ENCODE peak calls at places on chromosomes 7 and 10, in eight cellular contexts. One of them, this sample, is unnamed.

GRCh38 chr7:16345979-16346958 is 75.1 kb downstream of the CRPPA start:
- DNase-seq in GM20000: no peak
- DNase-seq in prostate gland: no peak
- DNase-seq in glutamatergic neuron: no peak
- DNase-seq in uterus: no peak
- DNase-seq in lower leg skin: no peak
- DNase-seq in heart right ventricle: no peak
- DNase-seq in AG04449: peak; percentile 40
- DNase-seq in this sample: peak; percentile 47

GRCh38 chr10:114665406-114665805 is 7.3 kb upstream of the ABLIM1 start:
- DNase-seq in GM20000: no peak
- DNase-seq in prostate gland: no peak
- DNase-seq in glutamatergic neuron: no peak
- DNase-seq in uterus: no peak
- DNase-seq in lower leg skin: no peak
- DNase-seq in heart right ventricle: no peak
- DNase-seq in AG04449: no peak
- DNase-seq in this sample: no peak

GRCh38 chr7:24932815-24933214 is 47.2 kb downstream of the OSBPL3 start:
- DNase-seq in GM20000: no peak
- DNase-seq in prostate gland: no peak
- DNase-seq in glutamatergic neuron: no peak
- DNase-seq in uterus: no peak
- DNase-seq in lower leg skin: no peak
- DNase-seq in heart right ventricle: peak; percentile 10
- DNase-seq in AG04449: no peak
- DNase-seq in this sample: no peak

GRCh38 chr10:114482480-114482879 is 78.2 kb upstream of the AFAP1L2 start:
- DNase-seq in GM20000: no peak
- DNase-seq in prostate gland: no peak
- DNase-seq in glutamatergic neuron: no peak
- DNase-seq in uterus: no peak
- DNase-seq in lower leg skin: no peak
- DNase-seq in heart right ventricle: no peak
- DNase-seq in AG04449: no peak
- DNase-seq in this sample: no peak

GRCh38 chr7:32502656-32503189 is 7.4 kb downstream of the AVL9 start:
- DNase-seq in GM20000: no peak
- DNase-seq in prostate gland: no peak
- DNase-seq in glutamatergic neuron: no peak
- DNase-seq in uterus: no peak
- DNase-seq in lower leg skin: no peak
- DNase-seq in heart right ventricle: no peak
- DNase-seq in AG04449: no peak
- DNase-seq in this sample: no peak

GRCh38 chr10:69677914-69678654 is 48.0 kb downstream of the FAM241B start:
- DNase-seq in GM20000: no peak
- DNase-seq in prostate gland: no peak
- DNase-seq in glutamatergic neuron: no peak
- DNase-seq in uterus: no peak
- DNase-seq in lower leg skin: no peak
- DNase-seq in heart right ventricle: no peak
- DNase-seq in AG04449: no peak
- DNase-seq in this sample: no peak

GRCh38 chr7:69803699-69804516 is 205.6 kb downstream of the AUTS2 start:
- DNase-seq in GM20000: peak; percentile 72
- DNase-seq in prostate gland: no peak
- DNase-seq in glutamatergic neuron: no peak
- DNase-seq in uterus: no peak
- DNase-seq in lower leg skin: no peak
- DNase-seq in heart right ventricle: no peak
- DNase-seq in AG04449: no peak
- DNase-seq in this sample: no peak

GRCh38 chr7:116674508-116675173 is 2.6 kb downstream of the MET start:
- DNase-seq in GM20000: no peak
- DNase-seq in prostate gland: no peak
- DNase-seq in glutamatergic neuron: no peak
- DNase-seq in uterus: no peak
- DNase-seq in lower leg skin: no peak
- DNase-seq in heart right ventricle: no peak
- DNase-seq in AG04449: no peak
- DNase-seq in this sample: peak; percentile 93

GRCh38 chr10:131162211-131162610 is 149.3 kb downstream of the TCERG1L start:
- DNase-seq in GM20000: no peak
- DNase-seq in prostate gland: no peak
- DNase-seq in glutamatergic neuron: no peak
- DNase-seq in uterus: no peak
- DNase-seq in lower leg skin: no peak
- DNase-seq in heart right ventricle: no peak
- DNase-seq in AG04449: no peak
- DNase-seq in this sample: no peak

DNA sequence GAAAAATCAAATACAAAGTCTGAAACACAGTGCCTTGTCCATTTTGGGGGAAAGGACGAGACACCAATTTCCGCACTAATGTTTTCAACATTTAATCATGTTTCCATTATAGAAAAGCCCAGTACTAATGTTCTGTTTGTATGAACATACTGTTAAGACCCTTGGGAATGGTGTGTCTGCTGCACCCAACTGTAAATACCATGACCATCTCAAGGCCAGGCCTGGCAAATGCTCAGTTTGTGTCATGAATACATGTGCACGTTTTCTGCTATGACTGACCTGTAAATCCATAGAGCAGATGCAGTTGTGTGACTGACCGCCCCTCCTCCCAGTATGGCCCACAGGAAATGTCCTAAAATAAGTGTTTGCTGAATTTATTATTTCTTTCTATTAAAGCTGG is 270.0 kb downstream of the TNS3 start:
- DNase-seq in GM20000: no peak
- DNase-seq in prostate gland: no peak
- DNase-seq in glutamatergic neuron: no peak
- DNase-seq in uterus: no peak
- DNase-seq in lower leg skin: no peak
- DNase-seq in heart right ventricle: no peak
- DNase-seq in AG04449: no peak
- DNase-seq in this sample: no peak
- TF ChIP-seq CTCF in GM20000: no peak
- TF ChIP-seq CTCF in prostate gland: no peak
- TF ChIP-seq CTCF in glutamatergic neuron: no peak
- TF ChIP-seq CTCF in uterus: no peak
- TF ChIP-seq CTCF in lower leg skin: no peak
- TF ChIP-seq CTCF in heart right ventricle: no peak
- TF ChIP-seq CTCF in AG04449: no peak
- TF ChIP-seq CTCF in this sample: no peak

GRCh38 chr7:35037526-35038339 is 448 bp upstream of the DPY19L1 start:
- DNase-seq in GM20000: peak; percentile 98
- DNase-seq in prostate gland: peak; percentile 93
- DNase-seq in glutamatergic neuron: peak; percentile 96
- DNase-seq in uterus: peak; percentile 90
- DNase-seq in lower leg skin: peak; percentile 85
- DNase-seq in heart right ventricle: peak; percentile 91
- DNase-seq in AG04449: no peak
- DNase-seq in this sample: peak; percentile 87
- TF ChIP-seq CTCF in GM20000: peak; percentile 80
- TF ChIP-seq CTCF in prostate gland: peak; percentile 87
- TF ChIP-seq CTCF in glutamatergic neuron: peak; percentile 78
- TF ChIP-seq CTCF in uterus: peak; percentile 79
- TF ChIP-seq CTCF in lower leg skin: peak; percentile 53
- TF ChIP-seq CTCF in heart right ventricle: peak; percentile 82
- TF ChIP-seq CTCF in AG04449: peak; percentile 92
- TF ChIP-seq CTCF in this sample: peak; percentile 82

DNA sequence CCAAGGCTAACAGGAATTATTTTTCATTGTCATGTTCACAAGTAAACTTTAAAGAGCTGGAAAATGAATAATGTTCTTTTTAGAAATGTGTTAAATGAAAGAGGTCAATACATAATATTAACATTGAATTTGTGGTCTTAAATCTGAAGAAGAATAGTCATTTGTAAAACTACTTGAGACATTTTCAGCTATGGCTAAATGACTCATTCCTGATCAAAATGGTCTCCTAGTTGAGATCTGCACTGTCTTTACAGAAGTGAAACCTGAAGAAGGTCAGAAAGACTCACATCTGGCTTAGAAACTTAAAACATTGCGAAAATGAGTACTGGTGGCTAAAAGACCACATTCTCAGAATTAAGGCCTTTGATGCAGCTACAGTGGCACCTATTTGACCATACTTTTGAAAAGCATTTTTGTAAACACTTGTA is 5.9 kb downstream of the PIK3CG start:
- DNase-seq in GM20000: peak; percentile 82
- DNase-seq in prostate gland: no peak
- DNase-seq in glutamatergic neuron: no peak
- DNase-seq in uterus: no peak
- DNase-seq in lower leg skin: no peak
- DNase-seq in heart right ventricle: no peak
- DNase-seq in AG04449: no peak
- DNase-seq in this sample: no peak
- TF ChIP-seq CTCF in GM20000: no peak
- TF ChIP-seq CTCF in prostate gland: no peak
- TF ChIP-seq CTCF in glutamatergic neuron: no peak
- TF ChIP-seq CTCF in uterus: no peak
- TF ChIP-seq CTCF in lower leg skin: no peak
- TF ChIP-seq CTCF in heart right ventricle: no peak
- TF ChIP-seq CTCF in AG04449: no peak
- TF ChIP-seq CTCF in this sample: no peak

GRCh38 chr10:35882422-35883150 is 240.5 kb upstream of the FZD8 start:
- DNase-seq in GM20000: no peak
- DNase-seq in prostate gland: no peak
- DNase-seq in glutamatergic neuron: peak; percentile 38
- DNase-seq in uterus: no peak
- DNase-seq in lower leg skin: no peak
- DNase-seq in heart right ventricle: no peak
- DNase-seq in AG04449: no peak
- DNase-seq in this sample: no peak
- TF ChIP-seq CTCF in GM20000: no peak
- TF ChIP-seq CTCF in prostate gland: no peak
- TF ChIP-seq CTCF in glutamatergic neuron: no peak
- TF ChIP-seq CTCF in uterus: no peak
- TF ChIP-seq CTCF in lower leg skin: no peak
- TF ChIP-seq CTCF in heart right ventricle: no peak
- TF ChIP-seq CTCF in AG04449: no peak
- TF ChIP-seq CTCF in this sample: no peak

DNA sequence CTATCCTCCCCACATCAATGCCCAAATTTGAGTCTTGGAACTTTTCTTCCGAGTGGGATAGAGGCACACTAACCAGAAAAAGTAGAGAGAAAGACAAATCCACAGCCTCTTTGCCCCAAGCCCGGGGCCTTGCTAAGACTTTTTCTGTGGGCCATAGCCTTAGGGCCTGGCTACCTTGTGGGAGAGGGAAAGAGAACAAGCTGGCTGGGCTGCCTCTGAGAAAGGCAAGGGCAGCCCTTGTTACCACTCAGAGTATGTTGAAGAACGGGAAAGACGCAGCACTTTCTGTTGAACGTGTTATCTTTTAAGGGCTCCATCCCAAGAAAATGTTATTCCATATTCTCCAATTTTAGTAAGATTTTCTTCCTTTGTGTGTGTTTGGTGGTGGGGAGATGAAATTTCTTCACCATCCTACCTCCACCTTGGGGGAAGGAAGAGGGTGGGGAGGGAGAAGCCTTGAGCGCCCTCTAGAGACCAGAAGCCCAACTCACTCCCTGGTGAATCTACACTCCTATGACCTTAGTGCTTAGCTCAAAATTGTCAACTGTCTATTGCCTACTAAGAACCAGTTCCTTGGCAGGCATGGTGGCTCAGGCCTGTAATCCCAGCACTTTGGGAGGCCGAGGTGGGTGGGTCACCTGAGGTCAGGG is 3.9 kb upstream of the NRF1 start:
- DNase-seq in GM20000: peak; percentile 54
- DNase-seq in prostate gland: no peak
- DNase-seq in glutamatergic neuron: peak; percentile 27
- DNase-seq in uterus: no peak
- DNase-seq in lower leg skin: no peak
- DNase-seq in heart right ventricle: no peak
- DNase-seq in AG04449: no peak
- DNase-seq in this sample: peak; percentile 50
- TF ChIP-seq CTCF in GM20000: peak; percentile 41
- TF ChIP-seq CTCF in prostate gland: no peak
- TF ChIP-seq CTCF in glutamatergic neuron: peak; percentile 36
- TF ChIP-seq CTCF in uterus: no peak
- TF ChIP-seq CTCF in lower leg skin: no peak
- TF ChIP-seq CTCF in heart right ventricle: peak; percentile 24
- TF ChIP-seq CTCF in AG04449: peak; percentile 54
- TF ChIP-seq CTCF in this sample: peak; percentile 24